ENCODE peak calls at places on chromosomes 6 and 20, in nine cellular contexts. N is thyroid gland, W is IMR-90, T is body of pancreas, L is tibial nerve, U is prostate gland, G is K562, Y is psoas muscle, V is cardiac muscle cell. E is an unnamed sample.

GRCh38 chr6:131427441-131428051 is 145.5 kb upstream of the ARG1 start:
- DNase-seq in G (no peak), Y (no peak), T (no peak), U (no peak), W (no peak), L (no peak), V (no peak), N (no peak), E (no peak)

GRCh38 chr6:140285471-140285870 is 911.0 kb upstream of the CITED2 start:
- DNase-seq in Y (no peak), V (no peak), G (no peak), T (no peak), U (no peak), W (no peak), L (no peak), N (no peak), E (no peak)

GRCh38 chr6:56683882-56684281 is 41.2 kb upstream of the DST start:
- DNase-seq in W (peak; percentile 93), L (no peak), N (no peak), G (no peak), T (peak; percentile 28), U (peak; percentile 51), Y (no peak), V (no peak), E (peak; percentile 76)

GRCh38 chr6:98116513-98116912 is 717.9 kb upstream of the POU3F2 start:
- DNase-seq in Y (no peak), N (no peak), W (no peak), G (no peak), V (no peak), L (no peak), U (no peak), T (no peak), E (no peak)

GRCh38 chr6:40436685-40437604 is 150.2 kb downstream of the LRFN2 start:
- DNase-seq in L (no peak), G (no peak), V (no peak), T (no peak), N (no peak), U (no peak), Y (no peak), W (no peak), E (peak; percentile 27)

GRCh38 chr6:45880139-45880538 is 135.5 kb downstream of the CLIC5 start:
- DNase-seq in G (no peak), L (no peak), W (no peak), N (no peak), U (no peak), Y (no peak), T (peak; percentile 19), V (peak; percentile 90), E (no peak)

GRCh38 chr20:38225900-38226263 is 34.7 kb downstream of the KIAA1755 start:
- DNase-seq in G (no peak), Y (no peak), L (no peak), T (no peak), U (no peak), N (no peak), W (no peak), V (no peak), E (no peak)

GRCh38 chr20:51481311-51481997 is 61.1 kb downstream of the NFATC2 start:
- DNase-seq in T (no peak), W (no peak), G (no peak), V (no peak), Y (no peak), L (no peak), N (peak; percentile 41), U (no peak), E (no peak)

GRCh38 chr6:4059115-4059777 is 19.7 kb downstream of the FAM217A start:
- DNase-seq in T (no peak), N (no peak), L (no peak), W (peak; percentile 90), G (peak; percentile 72), Y (no peak), U (no peak), V (no peak), E (peak; percentile 93)

GRCh38 chr20:20037960-20038359 is 14.3 kb downstream of the CRNKL1 start:
- DNase-seq in N (no peak), V (no peak), L (no peak), W (peak; percentile 79), G (no peak), U (no peak), Y (no peak), T (no peak), E (no peak)

GRCh38 chr20:40279390-40279789 is 409.6 kb downstream of the MAFB start:
- DNase-seq in N (peak; percentile 21), U (no peak), T (no peak), G (peak; percentile 7), L (peak; percentile 71), W (peak; percentile 45), Y (no peak), V (no peak), E (peak; percentile 44)

GRCh38 chr6:43570876-43571441 is 4.9 kb downstream of the XPO5 start:
- DNase-seq in V (no peak), N (peak; percentile 15), L (no peak), W (peak; percentile 47), G (no peak), Y (no peak), U (no peak), T (no peak), E (no peak)

GRCh38 chr6:130995783-130996447 is 67.1 kb downstream of the EPB41L2 start:
- DNase-seq in L (no peak), G (no peak), T (no peak), W (peak; percentile 29), Y (no peak), V (no peak), N (no peak), U (no peak), E (no peak)

GRCh38 chr6:43772571-43773049 is 2.6 kb downstream of the VEGFA start:
- DNase-seq in N (peak; percentile 48), G (peak; percentile 58), T (peak; percentile 71), V (peak; percentile 79), Y (peak; percentile 80), L (no peak), W (no peak), U (no peak), E (no peak)

GRCh38 chr6:100220543-100220942 is 226.5 kb upstream of the MCHR2 start:
- DNase-seq in V (no peak), L (no peak), Y (no peak), T (no peak), W (no peak), U (no peak), G (no peak), N (no peak), E (no peak)
- H3K27ac ChIP-seq in V (no peak overlapping the region), L (no peak overlapping the region), Y (no peak overlapping the region), T (no peak overlapping the region), W (no peak overlapping the region), U (no peak overlapping the region), G (no peak overlapping the region), N (no peak overlapping the region), E (no peak overlapping the region)

DNA sequence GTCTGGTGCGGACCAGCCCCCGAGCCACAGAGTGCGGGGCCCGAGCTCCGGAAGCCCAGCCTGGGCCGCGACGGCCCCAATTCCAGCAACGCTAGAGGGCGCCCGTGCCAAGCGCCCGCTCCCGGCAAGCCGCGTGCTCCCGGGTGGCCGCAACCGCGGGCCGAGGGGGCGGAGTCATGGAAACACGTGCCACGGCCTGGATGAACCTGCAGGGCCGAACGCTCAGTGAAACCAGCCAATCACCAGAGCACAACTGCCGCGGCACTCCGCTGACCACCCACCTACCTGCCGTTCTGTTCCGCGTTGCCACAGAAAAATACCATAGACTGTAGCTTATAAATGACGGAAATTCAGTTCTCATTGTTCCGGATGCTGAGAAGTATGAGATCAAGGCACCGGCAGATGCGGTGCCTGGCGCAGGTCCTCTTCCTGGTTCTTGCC is 85.7 kb upstream of the FOXC1 start:
- DNase-seq in W (peak; percentile 33), L (peak; percentile 53), G (peak; percentile 84), V (peak; percentile 65), T (peak; percentile 63), U (peak; percentile 43), N (peak; percentile 72), Y (peak; percentile 86), E (peak; percentile 32)
- TF ChIP-seq CTCF in W (peak; percentile 59), L (peak; percentile 79), G (peak; percentile 73), V (peak; percentile 79), T (peak; percentile 31), U (peak; percentile 23), N (peak; percentile 71), Y (peak; percentile 69), E (peak; percentile 58)

DNA sequence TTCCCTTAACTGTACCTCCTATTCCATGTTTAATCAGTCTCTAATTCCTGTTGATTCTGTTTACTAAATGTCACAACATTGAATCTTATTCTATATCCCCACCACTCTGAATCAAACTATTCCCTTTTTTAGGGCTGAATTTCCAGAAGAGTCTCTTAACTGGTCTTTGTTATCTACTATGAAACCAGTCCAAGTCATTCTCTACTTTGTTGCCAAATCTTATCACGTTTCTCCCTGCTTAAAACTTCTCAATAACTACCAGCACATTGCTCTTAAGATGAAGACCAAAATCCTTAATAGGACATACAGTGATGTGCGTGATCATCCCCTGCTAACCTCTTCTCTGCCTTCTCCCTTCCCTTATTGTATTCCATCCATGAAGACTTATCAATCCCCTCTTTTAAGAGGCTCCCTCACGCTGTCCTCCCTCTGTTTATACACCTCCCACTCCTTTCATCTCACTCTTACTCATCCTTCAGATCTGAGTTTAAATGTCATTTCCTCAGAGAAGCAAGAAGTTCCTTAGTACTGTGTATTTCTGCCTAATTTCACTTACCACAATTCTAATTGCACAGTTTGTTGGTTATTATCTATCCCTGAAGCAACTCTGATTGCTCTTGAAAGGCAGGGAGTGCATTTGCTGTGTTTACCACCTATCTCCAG is 143.0 kb upstream of the AHI1 start:
- DNase-seq in U (no peak), G (no peak), N (no peak), L (no peak), W (peak; percentile 38), T (no peak), Y (no peak), V (no peak), E (no peak)
- H3K27me3 ChIP-seq in U (no peaks in the 10 kb centered on the region), G (no peaks in the 10 kb centered on the region), N (no peaks in the 10 kb centered on the region), L (no peaks in the 10 kb centered on the region), W (no peaks in the 10 kb centered on the region), T (no peaks in the 10 kb centered on the region), Y (no peaks in the 10 kb centered on the region), V (no peaks in the 10 kb centered on the region), E (no peaks in the 10 kb centered on the region)

GRCh38 chr6:141335476-141335875 is 797.2 kb upstream of the GJE1 start:
- DNase-seq in V (no peak), W (no peak), L (no peak), T (no peak), N (no peak), U (no peak), Y (no peak), G (no peak), E (no peak)
- H3K27ac ChIP-seq in V (no peak overlapping the region), W (no peak overlapping the region), L (no peak overlapping the region), T (no peak overlapping the region), N (no peak overlapping the region), U (no peak overlapping the region), Y (no peak overlapping the region), G (no peak overlapping the region), E (no peak overlapping the region)

E was measured in brain microvascular endothelial cell.